ENCODE peak calls at places on chromosome 15, in four cellular contexts. One of them, this sample, is unnamed.

GRCh38 chr15:80264031-80264430 is 12.0 kb upstream of the CTXND1 start:
- DNase-seq in HFF-Myc: no peak
- DNase-seq in stimulated activated CD4-positive, alpha-beta T cell treated with anti-CD3 and anti-CD28 coated beads, TNF-alpha, amount 100 ng/mL, for 4 hours: no peak
- DNase-seq in M059J: peak; percentile 8
- DNase-seq in this sample: peak; percentile 6

GRCh38 chr15:52466134-52466701 is 62.5 kb downstream of the MYO5A start:
- DNase-seq in HFF-Myc: no peak
- DNase-seq in stimulated activated CD4-positive, alpha-beta T cell treated with anti-CD3 and anti-CD28 coated beads, TNF-alpha, amount 100 ng/mL, for 4 hours: peak; percentile 8
- DNase-seq in M059J: peak; percentile 9
- DNase-seq in this sample: no peak

GRCh38 chr15:69997701-69998273 is 99.9 kb downstream of the TLE3 start:
- DNase-seq in HFF-Myc: peak; percentile 10
- DNase-seq in stimulated activated CD4-positive, alpha-beta T cell treated with anti-CD3 and anti-CD28 coated beads, TNF-alpha, amount 100 ng/mL, for 4 hours: no peak
- DNase-seq in M059J: peak; percentile 68
- DNase-seq in this sample: peak; percentile 53

GRCh38 chr15:42145546-42146455 is 10.6 kb downstream of the PLA2G4F start:
- DNase-seq in HFF-Myc: no peak
- DNase-seq in stimulated activated CD4-positive, alpha-beta T cell treated with anti-CD3 and anti-CD28 coated beads, TNF-alpha, amount 100 ng/mL, for 4 hours: no peak
- DNase-seq in M059J: no peak
- DNase-seq in this sample: no peak

GRCh38 chr15:67762610-67763368 is 62.5 kb upstream of the SKOR1 start:
- DNase-seq in HFF-Myc: peak; percentile 43
- DNase-seq in stimulated activated CD4-positive, alpha-beta T cell treated with anti-CD3 and anti-CD28 coated beads, TNF-alpha, amount 100 ng/mL, for 4 hours: peak; percentile 35
- DNase-seq in M059J: no peak
- DNase-seq in this sample: no peak

GRCh38 chr15:74817370-74817737 is 4.7 kb downstream of the LMAN1L start:
- DNase-seq in HFF-Myc: peak; percentile 6
- DNase-seq in stimulated activated CD4-positive, alpha-beta T cell treated with anti-CD3 and anti-CD28 coated beads, TNF-alpha, amount 100 ng/mL, for 4 hours: no peak
- DNase-seq in M059J: peak; percentile 79
- DNase-seq in this sample: no peak

GRCh38 chr15:100309984-100310291 is 31.8 kb downstream of the ADAMTS17 start:
- DNase-seq in HFF-Myc: no peak
- DNase-seq in stimulated activated CD4-positive, alpha-beta T cell treated with anti-CD3 and anti-CD28 coated beads, TNF-alpha, amount 100 ng/mL, for 4 hours: no peak
- DNase-seq in M059J: no peak
- DNase-seq in this sample: no peak

GRCh38 chr15:52406601-52407000 is 111.0 kb upstream of the MYO5C start:
- DNase-seq in HFF-Myc: no peak
- DNase-seq in stimulated activated CD4-positive, alpha-beta T cell treated with anti-CD3 and anti-CD28 coated beads, TNF-alpha, amount 100 ng/mL, for 4 hours: no peak
- DNase-seq in M059J: no peak
- DNase-seq in this sample: no peak

GRCh38 chr15:70294906-70295305 is 197.2 kb upstream of the TLE3 start:
- DNase-seq in HFF-Myc: no peak
- DNase-seq in stimulated activated CD4-positive, alpha-beta T cell treated with anti-CD3 and anti-CD28 coated beads, TNF-alpha, amount 100 ng/mL, for 4 hours: no peak
- DNase-seq in M059J: no peak
- DNase-seq in this sample: no peak

GRCh38 chr15:65979316-65979715 is 110.0 kb downstream of the RAB11A start:
- DNase-seq in HFF-Myc: no peak
- DNase-seq in stimulated activated CD4-positive, alpha-beta T cell treated with anti-CD3 and anti-CD28 coated beads, TNF-alpha, amount 100 ng/mL, for 4 hours: no peak
- DNase-seq in M059J: peak; percentile 29
- DNase-seq in this sample: no peak

GRCh38 chr15:58457466-58457965 is 25.7 kb downstream of the LIPC start:
- DNase-seq in HFF-Myc: peak; percentile 88
- DNase-seq in stimulated activated CD4-positive, alpha-beta T cell treated with anti-CD3 and anti-CD28 coated beads, TNF-alpha, amount 100 ng/mL, for 4 hours: no peak
- DNase-seq in M059J: peak; percentile 80
- DNase-seq in this sample: peak; percentile 83

GRCh38 chr15:72319360-72319984 is 485 bp downstream of the CELF6 start:
- DNase-seq in HFF-Myc: no peak
- DNase-seq in stimulated activated CD4-positive, alpha-beta T cell treated with anti-CD3 and anti-CD28 coated beads, TNF-alpha, amount 100 ng/mL, for 4 hours: peak; percentile 8
- DNase-seq in M059J: peak; percentile 55
- DNase-seq in this sample: peak; percentile 37

GRCh38 chr15:85335193-85335939 is 45.0 kb upstream of the AKAP13 start:
- DNase-seq in HFF-Myc: no peak
- DNase-seq in stimulated activated CD4-positive, alpha-beta T cell treated with anti-CD3 and anti-CD28 coated beads, TNF-alpha, amount 100 ng/mL, for 4 hours: no peak
- DNase-seq in M059J: no peak
- DNase-seq in this sample: no peak

GRCh38 chr15:100206643-100207042 is 135.1 kb downstream of the ADAMTS17 start:
- DNase-seq in HFF-Myc: no peak
- DNase-seq in stimulated activated CD4-positive, alpha-beta T cell treated with anti-CD3 and anti-CD28 coated beads, TNF-alpha, amount 100 ng/mL, for 4 hours: no peak
- DNase-seq in M059J: no peak
- DNase-seq in this sample: no peak

GRCh38 chr15:77839431-77839830 is 206.7 kb upstream of the LINGO1 start:
- DNase-seq in HFF-Myc: no peak
- DNase-seq in stimulated activated CD4-positive, alpha-beta T cell treated with anti-CD3 and anti-CD28 coated beads, TNF-alpha, amount 100 ng/mL, for 4 hours: no peak
- DNase-seq in M059J: no peak
- DNase-seq in this sample: no peak

GRCh38 chr15:69160976-69161877 is 792 bp downstream of the GLCE start:
- DNase-seq in HFF-Myc: no peak
- DNase-seq in stimulated activated CD4-positive, alpha-beta T cell treated with anti-CD3 and anti-CD28 coated beads, TNF-alpha, amount 100 ng/mL, for 4 hours: peak; percentile 5
- DNase-seq in M059J: peak; percentile 40
- DNase-seq in this sample: no peak

GRCh38 chr15:56869573-56869972 is 48.9 kb upstream of the TCF12 start:
- DNase-seq in HFF-Myc: no peak
- DNase-seq in stimulated activated CD4-positive, alpha-beta T cell treated with anti-CD3 and anti-CD28 coated beads, TNF-alpha, amount 100 ng/mL, for 4 hours: no peak
- DNase-seq in M059J: peak; percentile 48
- DNase-seq in this sample: no peak